ENCODE peak calls at places on chromosome 18, in five cellular contexts. One of them, this sample, is unnamed. For H3K4me1, the result is how much of the 10 kb centered on the place peaks cover.

GRCh38 chr18:3952031-3952430 is 502.1 kb downstream of the TGIF1 start:
- DNase-seq in HepG2: no peak
- DNase-seq in endothelial cell of umbilical vein: no peak
- DNase-seq in IMR-90: no peak
- DNase-seq in tibial nerve: no peak
- DNase-seq in this sample: no peak

GRCh38 chr18:45321520-45321919 is 293.8 kb upstream of the SLC14A2 start:
- DNase-seq in tibial nerve: no peak
- DNase-seq in IMR-90: no peak
- DNase-seq in HepG2: no peak
- DNase-seq in endothelial cell of umbilical vein: no peak
- DNase-seq in this sample: no peak

GRCh38 chr18:73896685-73897084 is 250.9 kb downstream of the FBXO15 start:
- DNase-seq in HepG2: no peak
- DNase-seq in endothelial cell of umbilical vein: no peak
- DNase-seq in IMR-90: no peak
- DNase-seq in tibial nerve: no peak
- DNase-seq in this sample: no peak

GRCh38 chr18:42374961-42375360 is 419.9 kb downstream of the PIK3C3 start:
- DNase-seq in IMR-90: no peak
- DNase-seq in tibial nerve: no peak
- DNase-seq in HepG2: no peak
- DNase-seq in endothelial cell of umbilical vein: no peak
- DNase-seq in this sample: no peak

GRCh38 chr18:8942909-8943545 is 159.5 kb upstream of the NDUFV2 start:
- DNase-seq in IMR-90: no peak
- DNase-seq in HepG2: no peak
- DNase-seq in tibial nerve: no peak
- DNase-seq in endothelial cell of umbilical vein: no peak
- DNase-seq in this sample: no peak

GRCh38 chr18:8982416-8983183 is 119.9 kb upstream of the NDUFV2 start:
- DNase-seq in IMR-90: peak
- DNase-seq in HepG2: peak
- DNase-seq in endothelial cell of umbilical vein: peak
- DNase-seq in tibial nerve: no peak
- DNase-seq in this sample: peak

GRCh38 chr18:8769509-8769908 is 64.2 kb downstream of the MTCL1 start:
- DNase-seq in HepG2: no peak
- DNase-seq in IMR-90: no peak
- DNase-seq in endothelial cell of umbilical vein: no peak
- DNase-seq in tibial nerve: no peak
- DNase-seq in this sample: no peak

GRCh38 chr18:37334494-37335125 is 231.0 kb downstream of the CELF4 start:
- DNase-seq in IMR-90: peak
- DNase-seq in tibial nerve: no peak
- DNase-seq in HepG2: no peak
- DNase-seq in endothelial cell of umbilical vein: no peak
- DNase-seq in this sample: no peak

GRCh38 chr18:551404-552061 is 28.6 kb upstream of the CETN1 start:
- DNase-seq in IMR-90: no peak
- DNase-seq in tibial nerve: no peak
- DNase-seq in HepG2: no peak
- DNase-seq in endothelial cell of umbilical vein: no peak
- DNase-seq in this sample: no peak

GRCh38 chr18:21669736-21670135 is 34.8 kb downstream of the ABHD3 start:
- DNase-seq in endothelial cell of umbilical vein: peak
- DNase-seq in HepG2: no peak
- DNase-seq in IMR-90: no peak
- DNase-seq in tibial nerve: no peak
- DNase-seq in this sample: no peak

GRCh38 chr18:25351280-25351772 is 640 bp downstream of the ZNF521 start:
- DNase-seq in endothelial cell of umbilical vein: no peak
- DNase-seq in IMR-90: peak
- DNase-seq in tibial nerve: no peak
- DNase-seq in HepG2: no peak
- DNase-seq in this sample: no peak

GRCh38 chr18:1954583-1955312 is 616.6 kb downstream of the METTL4 start:
- DNase-seq in IMR-90: no peak
- DNase-seq in tibial nerve: no peak
- DNase-seq in HepG2: no peak
- DNase-seq in endothelial cell of umbilical vein: no peak
- DNase-seq in this sample: no peak

GRCh38 chr18:3451989-3452749 is 2.2 kb downstream of the TGIF1 start:
- DNase-seq in IMR-90: peak
- DNase-seq in tibial nerve: peak
- DNase-seq in HepG2: no peak
- DNase-seq in endothelial cell of umbilical vein: peak
- DNase-seq in this sample: peak

GRCh38 chr18:11607897-11608296 is 1.5 kb upstream of the SLC35G4 start:
- DNase-seq in tibial nerve: no peak
- DNase-seq in endothelial cell of umbilical vein: no peak
- DNase-seq in IMR-90: no peak
- DNase-seq in HepG2: no peak
- DNase-seq in this sample: no peak

GRCh38 chr18:76819411-76820136 is 2.8 kb upstream of the ZNF236 start:
- DNase-seq in tibial nerve: no peak
- DNase-seq in IMR-90: no peak
- DNase-seq in endothelial cell of umbilical vein: no peak
- DNase-seq in HepG2: no peak
- DNase-seq in this sample: no peak

GRCh38 chr18:26804474-26804873 is 61.0 kb downstream of the AQP4 start:
- DNase-seq in IMR-90: no peak
- DNase-seq in endothelial cell of umbilical vein: no peak
- DNase-seq in tibial nerve: no peak
- DNase-seq in HepG2: no peak
- DNase-seq in this sample: no peak

GRCh38 chr18:74476154-74476553 is 19.0 kb upstream of the DIPK1C start:
- DNase-seq in IMR-90: peak
- DNase-seq in tibial nerve: no peak
- DNase-seq in HepG2: peak
- DNase-seq in endothelial cell of umbilical vein: peak
- DNase-seq in this sample: no peak

GRCh38 chr18:11946756-11947155 is 34.6 kb upstream of the IMPA2 start:
- DNase-seq in IMR-90: peak
- DNase-seq in HepG2: no peak
- DNase-seq in tibial nerve: no peak
- DNase-seq in endothelial cell of umbilical vein: no peak
- DNase-seq in this sample: no peak

GRCh38 chr18:42275949-42276730 is 321.1 kb downstream of the PIK3C3 start:
- DNase-seq in tibial nerve: no peak
- DNase-seq in HepG2: no peak
- DNase-seq in endothelial cell of umbilical vein: no peak
- DNase-seq in IMR-90: no peak
- DNase-seq in this sample: no peak

GRCh38 chr18:8549254-8549653 is 60.0 kb upstream of the RAB12 start:
- DNase-seq in tibial nerve: no peak
- DNase-seq in endothelial cell of umbilical vein: no peak
- DNase-seq in IMR-90: no peak
- DNase-seq in HepG2: no peak
- DNase-seq in this sample: no peak

GRCh38 chr18:50879302-50880107 is 587 bp downstream of the ME2 start:
- DNase-seq in endothelial cell of umbilical vein: peak
- DNase-seq in HepG2: peak
- DNase-seq in IMR-90: peak
- DNase-seq in tibial nerve: no peak
- DNase-seq in this sample: no peak

GRCh38 chr18:75088021-75088506 is 120.9 kb downstream of the PTGR3 start:
- DNase-seq in HepG2: no peak
- DNase-seq in IMR-90: no peak
- DNase-seq in endothelial cell of umbilical vein: no peak
- DNase-seq in tibial nerve: no peak
- DNase-seq in this sample: no peak

GRCh38 chr18:27447530-27447929 is 262.4 kb upstream of the CHST9 start:
- DNase-seq in IMR-90: no peak
- DNase-seq in HepG2: no peak
- DNase-seq in tibial nerve: no peak
- DNase-seq in endothelial cell of umbilical vein: no peak
- DNase-seq in this sample: no peak

GRCh38 chr18:78086931-78087330 is 837.3 kb downstream of the GALR1 start:
- DNase-seq in IMR-90: no peak
- DNase-seq in tibial nerve: no peak
- DNase-seq in HepG2: no peak
- DNase-seq in endothelial cell of umbilical vein: no peak
- DNase-seq in this sample: no peak

GRCh38 chr18:21740724-21741510 is at the start of gene MIB1:
- DNase-seq in tibial nerve: no peak
- DNase-seq in HepG2: no peak
- DNase-seq in endothelial cell of umbilical vein: no peak
- DNase-seq in IMR-90: peak
- DNase-seq in this sample: no peak

GRCh38 chr18:76378526-76379215 is 116.4 kb downstream of the ZNF516 start:
- DNase-seq in endothelial cell of umbilical vein: no peak
- DNase-seq in IMR-90: no peak
- DNase-seq in tibial nerve: no peak
- DNase-seq in HepG2: no peak
- DNase-seq in this sample: peak

GRCh38 chr18:8949206-8949605 is 153.3 kb upstream of the NDUFV2 start:
- DNase-seq in tibial nerve: no peak
- DNase-seq in HepG2: no peak
- DNase-seq in IMR-90: peak
- DNase-seq in endothelial cell of umbilical vein: no peak
- DNase-seq in this sample: no peak

GRCh38 chr18:63890226-63890949 is 2.9 kb downstream of the SERPINB2 start:
- DNase-seq in tibial nerve: no peak
- DNase-seq in endothelial cell of umbilical vein: no peak
- DNase-seq in HepG2: no peak
- DNase-seq in IMR-90: no peak
- DNase-seq in this sample: no peak

GRCh38 chr18:26052497-26052896 is 37.9 kb downstream of the SS18 start:
- DNase-seq in tibial nerve: no peak
- DNase-seq in IMR-90: peak
- DNase-seq in endothelial cell of umbilical vein: no peak
- DNase-seq in HepG2: no peak
- DNase-seq in this sample: no peak

GRCh38 chr18:5759169-5759568 is 136.2 kb downstream of the TMEM200C start:
- DNase-seq in endothelial cell of umbilical vein: no peak
- DNase-seq in HepG2: no peak
- DNase-seq in tibial nerve: no peak
- DNase-seq in IMR-90: no peak
- DNase-seq in this sample: no peak

GRCh38 chr18:23825978-23826405 is 136.7 kb downstream of the LAMA3 start:
- DNase-seq in endothelial cell of umbilical vein: peak
- DNase-seq in tibial nerve: peak
- DNase-seq in HepG2: no peak
- DNase-seq in IMR-90: peak
- DNase-seq in this sample: no peak
- TF ChIP-seq POLR2A in endothelial cell of umbilical vein: no peak
- TF ChIP-seq POLR2A in tibial nerve: no peak
- TF ChIP-seq POLR2A in HepG2: no peak
- TF ChIP-seq POLR2A in IMR-90: no peak
- TF ChIP-seq POLR2A in this sample: no peak

DNA sequence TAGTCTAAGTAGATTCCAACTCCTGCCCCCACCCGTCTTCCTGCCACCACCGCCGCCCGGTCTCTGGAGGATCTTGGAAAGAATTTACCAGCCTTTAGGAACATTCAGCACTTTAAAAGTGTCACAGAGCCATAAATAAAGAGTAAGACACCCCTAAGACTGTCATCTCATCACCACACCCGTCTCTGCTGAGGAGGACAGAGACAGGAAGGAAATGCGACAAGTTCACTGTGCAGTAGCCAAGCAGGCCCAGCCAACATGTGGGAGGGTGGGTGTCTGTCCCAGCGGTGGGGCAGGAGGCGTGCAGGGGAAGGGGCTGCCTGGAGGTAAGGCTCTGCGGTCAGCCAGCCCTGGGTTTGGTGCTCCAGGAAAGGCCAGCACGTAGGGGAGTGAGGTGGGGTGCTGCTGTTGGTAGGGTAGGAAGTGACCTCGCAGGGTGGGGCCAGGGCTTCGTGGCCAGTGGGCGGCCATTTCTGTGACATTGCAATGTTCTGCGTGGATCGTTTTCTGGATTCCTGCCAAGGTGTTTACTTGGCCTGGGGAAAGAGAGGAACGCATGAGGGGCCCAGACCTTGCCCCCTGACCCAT is 111.6 kb downstream of the FAM210A start:
- DNase-seq in tibial nerve: no peak
- DNase-seq in IMR-90: no peak
- DNase-seq in endothelial cell of umbilical vein: no peak
- DNase-seq in HepG2: no peak
- DNase-seq in this sample: no peak
- H3K4me1 ChIP-seq in tibial nerve: under half
- H3K4me1 ChIP-seq in IMR-90: under half
- H3K4me1 ChIP-seq in endothelial cell of umbilical vein: under half
- H3K4me1 ChIP-seq in HepG2: under half
- H3K4me1 ChIP-seq in this sample: under half

GRCh38 chr18:35979112-35979511 is 6.6 kb downstream of the RMP24 start:
- DNase-seq in IMR-90: no peak
- DNase-seq in tibial nerve: no peak
- DNase-seq in endothelial cell of umbilical vein: no peak
- DNase-seq in HepG2: no peak
- DNase-seq in this sample: no peak

GRCh38 chr18:35982404-35983114 is 10.1 kb downstream of the RMP24 start:
- DNase-seq in endothelial cell of umbilical vein: no peak
- DNase-seq in IMR-90: peak
- DNase-seq in tibial nerve: no peak
- DNase-seq in HepG2: no peak
- DNase-seq in this sample: no peak

GRCh38 chr18:35983818-35984217 is 11.3 kb downstream of the RMP24 start:
- DNase-seq in HepG2: no peak
- DNase-seq in tibial nerve: no peak
- DNase-seq in IMR-90: peak
- DNase-seq in endothelial cell of umbilical vein: no peak
- DNase-seq in this sample: no peak

DNA sequence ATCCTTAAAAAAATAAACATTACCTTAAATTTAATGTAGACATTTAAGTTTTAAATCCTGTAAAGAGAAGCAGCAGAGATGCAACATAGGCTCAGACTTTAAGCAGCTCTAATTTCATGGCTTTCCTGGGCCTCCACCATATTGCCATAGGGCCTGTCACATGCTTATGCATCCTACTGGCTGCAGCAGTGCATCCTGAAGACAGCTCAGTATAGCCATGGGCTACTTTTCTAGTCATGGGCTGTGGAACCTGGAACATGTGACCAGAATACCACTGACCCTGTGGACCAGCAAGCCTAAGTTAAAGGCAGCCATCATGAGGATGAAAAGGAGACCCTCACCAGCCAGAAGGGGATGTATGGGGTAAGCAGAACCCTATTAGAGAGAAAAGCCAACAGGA is 10.7 kb downstream of the RMP24 start:
- DNase-seq in tibial nerve: no peak
- DNase-seq in IMR-90: no peak
- DNase-seq in endothelial cell of umbilical vein: no peak
- DNase-seq in HepG2: no peak
- DNase-seq in this sample: no peak
- TF ChIP-seq POLR2A in tibial nerve: no peak
- TF ChIP-seq POLR2A in IMR-90: no peak
- TF ChIP-seq POLR2A in endothelial cell of umbilical vein: no peak
- TF ChIP-seq POLR2A in HepG2: no peak
- TF ChIP-seq POLR2A in this sample: no peak

DNA sequence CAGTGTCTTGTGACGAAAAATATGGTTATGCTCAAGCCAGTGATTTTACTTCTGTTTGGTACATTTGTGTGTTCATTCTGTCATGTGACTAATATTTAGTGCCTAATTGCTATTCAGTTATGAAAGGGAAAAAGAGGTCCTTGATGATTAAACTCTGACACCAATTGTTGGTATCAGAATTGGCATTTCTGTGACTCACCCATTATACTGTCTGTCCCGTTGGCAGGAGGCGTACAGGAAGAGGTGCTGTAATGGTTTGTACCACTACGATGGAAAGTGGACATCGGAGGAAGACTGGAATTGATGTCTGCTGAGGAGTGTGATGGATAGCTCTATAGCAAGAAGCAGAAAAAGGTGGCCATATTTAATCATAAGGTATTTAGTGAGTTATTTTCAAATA is 310.4 kb upstream of the CCDC68 start:
- DNase-seq in tibial nerve: no peak
- DNase-seq in IMR-90: no peak
- DNase-seq in HepG2: no peak
- DNase-seq in endothelial cell of umbilical vein: peak
- DNase-seq in this sample: no peak
- H3K4me1 ChIP-seq in tibial nerve: under half
- H3K4me1 ChIP-seq in IMR-90: under half
- H3K4me1 ChIP-seq in HepG2: under half
- H3K4me1 ChIP-seq in endothelial cell of umbilical vein: half or more
- H3K4me1 ChIP-seq in this sample: under half

This sample was measured in breast epithelium.